ENCODE peak calls at places on chromosome 14, in seven cellular contexts. N is psoas muscle; I is thyroid gland; Q is substantia nigra; F is CD4-positive, alpha-beta T cell; G is dermis microvascular lymphatic vessel endothelial cell; C is right lobe of liver. H is an unnamed sample.

GRCh38 chr14:35549551-35549950 is 15.6 kb downstream of the INSM2 start:
- DNase-seq in N (no peak), I (no peak), Q (no peak), F (no peak), G (no peak), C (no peak), H (no peak)

GRCh38 chr14:28116716-28117115 is 649.9 kb upstream of the FOXG1 start:
- DNase-seq in N (no peak), I (no peak), Q (no peak), F (no peak), G (no peak), C (no peak), H (no peak)

GRCh38 chr14:31536201-31536960 is 24.8 kb upstream of the NUBPL start:
- DNase-seq in N (no peak), I (no peak), Q (no peak), F (no peak), G (no peak), C (no peak), H (no peak)

GRCh38 chr14:70822706-70823185 is 13.4 kb upstream of the MAP3K9 start:
- DNase-seq in N (no peak), I (peak), Q (no peak), F (no peak), G (no peak), C (peak), H (no peak)

GRCh38 chr14:60204843-60205774 is 39.9 kb upstream of the DHRS7 start:
- DNase-seq in N (no peak), I (no peak), Q (no peak), F (no peak), G (no peak), C (no peak), H (no peak)

GRCh38 chr14:90023176-90023896 is 38.5 kb upstream of the KCNK13 start:
- DNase-seq in N (no peak), I (no peak), Q (no peak), F (no peak), G (no peak), C (no peak), H (no peak)

GRCh38 chr14:49971156-49972141 is 78.6 kb downstream of the ARF6 start:
- DNase-seq in N (no peak), I (no peak), Q (no peak), F (peak), G (peak), C (no peak), H (no peak)

GRCh38 chr14:22671622-22672021 is 27.5 kb upstream of the OR6J1 start:
- DNase-seq in N (no peak), I (no peak), Q (no peak), F (no peak), G (no peak), C (no peak), H (no peak)

GRCh38 chr14:65287264-65288131 is 125.0 kb upstream of the FUT8 start:
- DNase-seq in N (no peak), I (no peak), Q (no peak), F (peak), G (no peak), C (no peak), H (no peak)